ENCODE peak calls at places on chromosomes 1 and 21, in eight cellular contexts. K is mesenchymal stem cell; V is DMS 273 treated with DMSO at 0.1 percent for 48 hours; J is left kidney; D is activated CD8-positive, alpha-beta memory T cell treated with anti-CD3 and anti-CD28 coated beads for 24 hours; Q is psoas muscle; Z is LoVo; A is iris pigment epithelial cell. G is an unnamed sample.

GRCh38 chr1:107486365-107486764 is 345.5 kb downstream of the NTNG1 start:
- DNase-seq in A (no peak), Q (no peak), J (peak), V (no peak), D (no peak), K (no peak), Z (no peak), G (no peak)

GRCh38 chr1:164662462-164662861 is 103.5 kb downstream of the PBX1 start:
- DNase-seq in A (no peak), Z (no peak), Q (no peak), J (no peak), V (no peak), K (no peak), D (no peak), G (no peak)

GRCh38 chr21:26391166-26391565 is 181.9 kb downstream of the CYYR1 start:
- DNase-seq in V (no peak), K (peak), Q (no peak), Z (no peak), D (no peak), A (no peak), J (peak), G (no peak)

GRCh38 chr1:1110561-1110971 is 5.3 kb downstream of the C1orf159 start:
- DNase-seq in D (no peak), J (no peak), Z (no peak), V (no peak), Q (no peak), A (no peak), K (no peak), G (no peak)

GRCh38 chr1:75587692-75588091 is 23.2 kb downstream of the SLC44A5 start:
- DNase-seq in K (no peak), A (no peak), V (no peak), Z (no peak), Q (no peak), J (peak), D (no peak), G (no peak)

GRCh38 chr1:4119516-4120220 is 219.6 kb upstream of the C1orf174 start:
- DNase-seq in K (no peak), J (peak), A (no peak), D (no peak), V (no peak), Q (no peak), Z (no peak), G (no peak)

GRCh38 chr1:195237161-195237889 is 1370.9 kb downstream of the KCNT2 start:
- DNase-seq in Z (no peak), A (no peak), J (no peak), K (no peak), D (no peak), V (no peak), Q (peak), G (no peak)

GRCh38 chr21:46145840-46146691 is 9.3 kb downstream of the FTCD start:
- DNase-seq in Z (no peak), V (no peak), J (no peak), K (no peak), Q (peak), D (no peak), A (no peak), G (no peak)

GRCh38 chr1:184075040-184076029 is 23.8 kb downstream of the TSEN15 start:
- DNase-seq in D (no peak), K (peak), Q (no peak), A (peak), J (peak), V (peak), Z (peak), G (peak)

G was measured in NCI-H2171.